ENCODE peak calls at places on chromosomes 4 and X, in eight cellular contexts. P, L, S, A, K, W, V and U are unnamed samples.

GRCh38 chrX:22577181-22577580 is 304.5 kb downstream of the CBLL2 start:
- DNase-seq in P (no peak), L (peak), S (peak), A (no peak), K (no peak), W (no peak), V (no peak), U (peak)

GRCh38 chr4:81896936-81897335 is 425.2 kb upstream of the RASGEF1B start:
- DNase-seq in P (no peak), L (no peak), S (no peak), A (no peak), K (no peak), W (no peak), V (no peak), U (no peak)

GRCh38 chr4:164536829-164537228 is 217.1 kb upstream of the SMIM31 start:
- DNase-seq in P (no peak), L (peak), S (peak), A (no peak), K (no peak), W (no peak), V (no peak), U (peak)

GRCh38 chr4:123955167-123955824 is 558.7 kb downstream of the SPRY1 start:
- DNase-seq in P (no peak), L (no peak), S (no peak), A (no peak), K (no peak), W (no peak), V (no peak), U (no peak)

GRCh38 chrX:9829308-9830267 is 43.4 kb downstream of the SHROOM2 start:
- DNase-seq in P (no peak), L (peak), S (no peak), A (no peak), K (no peak), W (no peak), V (peak), U (no peak)

GRCh38 chr4:145271194-145271593 is 90.8 kb upstream of the OTUD4 start:
- DNase-seq in P (no peak), L (no peak), S (no peak), A (no peak), K (no peak), W (no peak), V (no peak), U (no peak)

GRCh38 chr4:58776627-58777026 is 1666.4 kb upstream of the IGFBP7 start:
- DNase-seq in P (no peak), L (no peak), S (no peak), A (no peak), K (no peak), W (no peak), V (no peak), U (no peak)

GRCh38 chr4:150591284-150591874 is 9.4 kb downstream of the MAB21L2 start:
- DNase-seq in P (no peak), L (no peak), S (no peak), A (peak), K (no peak), W (no peak), V (no peak), U (no peak)

GRCh38 chr4:187903700-187904099 is 91.9 kb upstream of the ZFP42 start:
- DNase-seq in P (no peak), L (peak), S (no peak), A (no peak), K (no peak), W (no peak), V (no peak), U (no peak)

GRCh38 chrX:49187526-49187925 is 1.4 kb upstream of the PRICKLE3 start:
- DNase-seq in P (no peak), L (no peak), S (no peak), A (no peak), K (no peak), W (no peak), V (no peak), U (no peak)

GRCh38 chr4:53119685-53120084 is 246.2 kb downstream of the SCFD2 start:
- DNase-seq in P (no peak), L (peak), S (peak), A (no peak), K (no peak), W (no peak), V (no peak), U (peak)

GRCh38 chrX:48948589-48948988 is 8.8 kb downstream of the OTUD5 start:
- DNase-seq in P (no peak), L (no peak), S (no peak), A (no peak), K (no peak), W (no peak), V (no peak), U (no peak)

GRCh38 chrX:13387656-13388421 is 68.0 kb upstream of the ATXN3L start:
- DNase-seq in P (no peak), L (peak), S (peak), A (no peak), K (no peak), W (no peak), V (no peak), U (no peak)

GRCh38 chr4:86967061-86967460 is 32.2 kb downstream of the AFF1 start:
- DNase-seq in P (no peak), L (no peak), S (no peak), A (no peak), K (no peak), W (no peak), V (no peak), U (no peak)

GRCh38 chr4:183241322-183241640 is 78.8 kb downstream of the CLDN22 start:
- DNase-seq in P (no peak), L (peak), S (peak), A (no peak), K (no peak), W (no peak), V (no peak), U (peak)

GRCh38 chr4:100268807-100269206 is 78.5 kb upstream of the DDIT4L start:
- DNase-seq in P (no peak), L (no peak), S (no peak), A (peak), K (no peak), W (no peak), V (no peak), U (no peak)

GRCh38 chr4:122218762-122219161 is 66.6 kb downstream of the BLTP1 start:
- DNase-seq in P (no peak), L (peak), S (peak), A (no peak), K (no peak), W (peak), V (no peak), U (peak)

GRCh38 chrX:41705042-41705441 is 16.3 kb downstream of the GPR34 start:
- DNase-seq in P (no peak), L (no peak), S (no peak), A (no peak), K (no peak), W (no peak), V (no peak), U (no peak)

GRCh38 chrX:12955882-12956703 is 18.8 kb upstream of the TMSB4X start:
- DNase-seq in P (no peak), L (peak), S (peak), A (no peak), K (no peak), W (peak), V (no peak), U (peak)

GRCh38 chr4:80592950-80593349 is 257.4 kb downstream of the CFAP299 start:
- DNase-seq in P (no peak), L (no peak), S (no peak), A (no peak), K (no peak), W (no peak), V (no peak), U (no peak)

GRCh38 chr4:173919196-173919595 is 364.3 kb downstream of the FBXO8 start:
- DNase-seq in P (no peak), L (no peak), S (no peak), A (no peak), K (no peak), W (no peak), V (no peak), U (no peak)

GRCh38 chrX:72402614-72403013 is 96.9 kb upstream of the CITED1 start:
- DNase-seq in P (no peak), L (no peak), S (no peak), A (no peak), K (no peak), W (no peak), V (no peak), U (no peak)

GRCh38 chr4:41661447-41662076 is 87.0 kb downstream of the PHOX2B start:
- DNase-seq in P (peak), L (peak), S (peak), A (peak), K (peak), W (no peak), V (peak), U (peak)

GRCh38 chr4:86130160-86130933 is 229.5 kb downstream of the MAPK10 start:
- DNase-seq in P (no peak), L (peak), S (no peak), A (no peak), K (no peak), W (no peak), V (no peak), U (no peak)

GRCh38 chr4:20512980-20513379 is 187.3 kb upstream of the PACRGL start:
- DNase-seq in P (no peak), L (no peak), S (no peak), A (no peak), K (no peak), W (no peak), V (no peak), U (no peak)

GRCh38 chrX:80808160-80808735 is 1.4 kb downstream of the BRWD3 start:
- DNase-seq in P (no peak), L (peak), S (peak), A (peak), K (no peak), W (peak), V (no peak), U (peak)